ENCODE peak calls at places on chromosome 3, in seven cellular contexts. Z, N, M, V, T, B and W are unnamed samples.

GRCh38 chr3:134352031-134352671 is 22.1 kb downstream of the AMOTL2 start:
- DNase-seq in B (no peak), T (no peak), N (no peak), V (no peak), Z (no peak), M (no peak), W (no peak)

GRCh38 chr3:158539414-158540014 is 31.5 kb upstream of the MLF1 start:
- DNase-seq in M (no peak), Z (peak; percentile 82), V (peak; percentile 57), N (peak; percentile 6), B (peak; percentile 48), T (peak; percentile 71), W (peak; percentile 30)

GRCh38 chr3:115825046-115825445 is 201.7 kb downstream of the GAP43 start:
- DNase-seq in M (no peak), Z (no peak), V (no peak), B (no peak), T (no peak), N (no peak), W (no peak)

GRCh38 chr3:195865752-195866151 is 42.6 kb downstream of the TNK2 start:
- DNase-seq in V (no peak), B (no peak), T (no peak), M (no peak), N (no peak), Z (no peak), W (no peak)

GRCh38 chr3:101720851-101721649 is 3.4 kb upstream of the CEP97 start:
- DNase-seq in Z (no peak), M (no peak), N (no peak), T (no peak), V (no peak), B (no peak), W (no peak)

GRCh38 chr3:136473716-136474326 is 223.7 kb downstream of the PCCB start:
- DNase-seq in V (no peak), B (no peak), M (no peak), Z (no peak), N (no peak), T (no peak), W (no peak)

GRCh38 chr3:84881288-84881687 is 77.5 kb upstream of the CADM2 start:
- DNase-seq in B (no peak), Z (no peak), N (no peak), T (no peak), M (no peak), V (no peak), W (no peak)

GRCh38 chr3:190605385-190605784 is 91.5 kb downstream of the IL1RAP start:
- DNase-seq in T (no peak), B (no peak), N (no peak), V (no peak), M (no peak), Z (peak; percentile 15), W (no peak)

GRCh38 chr3:31968391-31968926 is 12.6 kb downstream of the OSBPL10 start:
- DNase-seq in Z (peak; percentile 71), N (no peak), B (peak; percentile 5), M (no peak), V (no peak), T (peak; percentile 77), W (no peak)

GRCh38 chr3:36729204-36730056 is 34.9 kb downstream of the DCLK3 start:
- DNase-seq in Z (peak; percentile 74), B (peak; percentile 62), T (peak; percentile 66), V (peak; percentile 55), N (no peak), M (no peak), W (peak; percentile 40)

GRCh38 chr3:196502775-196503181 is 790 bp downstream of the RNF168 start:
- DNase-seq in M (no peak), B (peak; percentile 81), N (peak; percentile 49), V (peak; percentile 71), Z (peak; percentile 92), T (peak; percentile 94), W (no peak)

GRCh38 chr3:28347374-28348285 is 891 bp upstream of the ZCWPW2 start:
- DNase-seq in N (no peak), Z (no peak), T (peak; percentile 7), M (no peak), V (no peak), B (peak; percentile 1), W (no peak)

GRCh38 chr3:31248619-31248992 is 284.1 kb upstream of the STT3B start:
- DNase-seq in N (no peak), Z (no peak), M (no peak), T (no peak), B (no peak), V (no peak), W (no peak)

GRCh38 chr3:62439176-62439813 is 65.9 kb upstream of the FEZF2 start:
- DNase-seq in T (no peak), M (no peak), N (no peak), Z (no peak), B (no peak), V (no peak), W (no peak)

GRCh38 chr3:186075931-186076567 is 32.8 kb downstream of the ETV5 start:
- DNase-seq in N (no peak), B (no peak), Z (no peak), T (no peak), V (no peak), M (no peak), W (no peak)

GRCh38 chr3:104750581-104750980 is 616.1 kb upstream of the ALCAM start:
- DNase-seq in T (no peak), Z (no peak), V (no peak), B (no peak), N (no peak), M (no peak), W (no peak)

GRCh38 chr3:114939920-114940319 is 207.2 kb downstream of the ZBTB20 start:
- DNase-seq in B (no peak), V (no peak), M (no peak), Z (no peak), N (no peak), T (no peak), W (no peak)

GRCh38 chr3:94136133-94136532 is 73.3 kb downstream of the NSUN3 start:
- DNase-seq in V (no peak), M (no peak), N (no peak), T (no peak), B (no peak), Z (no peak), W (no peak)

GRCh38 chr3:5136619-5137429 is 14.7 kb downstream of the ARL8B start:
- DNase-seq in V (peak; percentile 83), Z (peak; percentile 65), B (peak; percentile 12), T (peak; percentile 53), M (no peak), N (peak; percentile 11), W (peak; percentile 26)